ENCODE peak calls at places on chromosomes 2 and 18, in six cellular contexts. H is PC-9, J is HepG2, E is DND-41, C is astrocyte, N is GM23338. Q is an unnamed sample.

GRCh38 chr2:43522177-43522576 is 73.7 kb downstream of the THADA start:
- DNase-seq in C (no peak), E (no peak), N (no peak), J (no peak), H (no peak), Q (no peak)

GRCh38 chr2:10361220-10361588 is 58.5 kb downstream of the HPCAL1 start:
- DNase-seq in H (no peak), N (no peak), E (no peak), J (no peak), C (peak), Q (no peak)

GRCh38 chr2:238560234-238560633 is 133.5 kb downstream of the ASB1 start:
- DNase-seq in H (no peak), E (no peak), J (peak), C (no peak), N (peak), Q (no peak)

GRCh38 chr2:60070851-60071250 is 482.6 kb downstream of the BCL11A start:
- DNase-seq in N (no peak), E (no peak), C (no peak), J (no peak), H (no peak), Q (no peak)

GRCh38 chr2:137823196-137823595 is 141.1 kb upstream of the HNMT start:
- DNase-seq in N (no peak), J (no peak), C (no peak), H (no peak), E (no peak), Q (no peak)

GRCh38 chr2:143209570-143210445 is 80.6 kb downstream of the ARHGAP15 start:
- DNase-seq in E (no peak), C (no peak), N (no peak), J (no peak), H (no peak), Q (no peak)

GRCh38 chr2:205988274-205988673 is 97.7 kb downstream of the INO80D start:
- DNase-seq in J (no peak), E (no peak), C (no peak), H (no peak), N (peak), Q (no peak)

GRCh38 chr2:207869784-207870778 is 100.4 kb upstream of the FZD5 start:
- DNase-seq in C (peak), N (no peak), J (peak), H (peak), E (no peak), Q (peak)

GRCh38 chr2:22737144-22737543 is 647.8 kb upstream of the KLHL29 start:
- DNase-seq in E (no peak), J (no peak), C (no peak), H (no peak), N (peak), Q (no peak)

GRCh38 chr2:239938651-239939486 is 86.3 kb downstream of the NDUFA10 start:
- DNase-seq in H (no peak), C (no peak), E (peak), J (no peak), N (no peak), Q (no peak)

GRCh38 chr2:106798826-106799552 is 87.0 kb downstream of the ST6GAL2 start:
- DNase-seq in J (no peak), N (no peak), E (no peak), C (no peak), H (no peak), Q (no peak)

GRCh38 chr2:180618570-180618969 is 361.8 kb upstream of the UBE2E3 start:
- DNase-seq in N (no peak), H (no peak), C (peak), J (no peak), E (no peak), Q (no peak)

GRCh38 chr18:22168360-22168921 is 948 bp upstream of the GATA6 start:
- DNase-seq in N (peak), C (no peak), E (no peak), J (peak), H (peak), Q (no peak)

GRCh38 chr2:130336877-130337734 is 5.6 kb upstream of the IMP4 start:
- DNase-seq in E (no peak), J (peak), H (peak), N (peak), C (peak), Q (peak)

GRCh38 chr2:174835797-174836255 is 71.6 kb upstream of the CHRNA1 start:
- DNase-seq in N (peak), J (no peak), H (no peak), C (peak), E (no peak), Q (peak)

GRCh38 chr18:49277395-49278036 is 182.9 kb downstream of the DYM start:
- DNase-seq in H (peak), E (no peak), C (peak), J (no peak), N (no peak), Q (peak)

GRCh38 chr2:239109041-239109915 is 261.4 kb downstream of the TWIST2 start:
- DNase-seq in J (no peak), H (peak), C (no peak), E (no peak), N (no peak), Q (peak)

GRCh38 chr18:25446972-25447371 is 95.0 kb upstream of the ZNF521 start:
- DNase-seq in N (no peak), E (no peak), H (no peak), C (no peak), J (no peak), Q (no peak)

GRCh38 chr2:235567842-235568241 is 74.0 kb downstream of the AGAP1 start:
- DNase-seq in J (no peak), C (no peak), H (peak), N (no peak), E (no peak), Q (peak)

GRCh38 chr2:111930875-111931274 is 32.5 kb downstream of the MERTK start:
- DNase-seq in E (no peak), J (no peak), H (peak), C (peak), N (no peak), Q (peak)

GRCh38 chr2:217994776-217995274 is 8.0 kb downstream of the TNS1 start:
- DNase-seq in J (no peak), H (no peak), E (no peak), N (no peak), C (peak), Q (peak)

GRCh38 chr18:63253428-63254372 is 65.9 kb downstream of the BCL2 start:
- DNase-seq in E (no peak), C (peak), H (no peak), N (no peak), J (no peak), Q (peak)

GRCh38 chr18:58013241-58014211 is 30.5 kb upstream of the NEDD4L start:
- DNase-seq in E (no peak), J (peak), H (peak), N (no peak), C (peak), Q (peak)

GRCh38 chr2:101251844-101252407 is 760 bp upstream of the CNOT11 start:
- DNase-seq in J (peak), E (peak), C (no peak), N (peak), H (peak), Q (peak)

GRCh38 chr2:164850235-164850634 is 8.6 kb upstream of the COBLL1 start:
- DNase-seq in E (no peak), C (no peak), H (no peak), J (no peak), N (no peak), Q (no peak)

GRCh38 chr2:62770629-62771028 is 65.1 kb downstream of the EHBP1 start:
- DNase-seq in C (no peak), N (no peak), H (no peak), J (no peak), E (no peak), Q (no peak)

DNA sequence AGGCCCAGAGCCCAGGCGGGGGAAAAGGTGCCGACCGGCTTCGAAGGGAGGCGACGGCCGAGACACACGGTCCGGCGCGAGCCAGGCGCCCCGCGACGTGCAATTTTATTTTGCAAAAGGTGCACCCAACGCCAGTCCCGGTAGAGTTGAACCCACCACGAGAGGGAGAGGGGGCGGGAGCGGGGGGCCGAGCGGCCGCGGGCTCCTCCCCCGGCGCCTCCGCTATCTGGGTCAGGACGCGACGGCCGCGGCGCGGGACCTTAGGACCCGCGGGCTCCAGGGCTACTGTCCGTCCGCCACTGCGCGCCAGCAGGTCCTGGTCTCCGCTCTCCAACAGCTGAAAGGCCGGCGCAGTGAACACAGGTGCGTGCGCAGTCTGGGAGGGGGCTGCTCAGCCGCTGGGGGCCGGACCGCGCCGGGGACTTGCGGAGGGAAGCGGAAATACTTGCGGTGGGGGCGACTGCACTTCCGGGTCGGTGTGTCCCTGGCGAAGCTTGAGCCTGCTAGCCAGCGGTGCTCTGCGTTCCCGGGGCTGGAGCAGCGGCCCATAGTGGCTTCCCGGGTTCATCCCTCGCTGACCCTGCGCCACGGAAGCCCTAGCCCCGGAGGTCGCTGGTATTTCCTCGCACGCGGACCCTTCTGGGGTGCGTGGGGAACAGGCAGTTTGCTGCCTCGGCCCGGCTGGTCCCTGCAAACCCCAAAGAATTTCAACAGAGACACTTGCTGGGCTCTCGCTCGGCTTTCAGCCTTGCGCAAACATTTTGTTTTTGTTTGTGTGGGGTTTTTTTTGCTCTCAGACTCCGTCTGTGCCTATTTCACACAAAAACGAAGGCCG is at the start of gene RMDN2:
- DNase-seq in J (peak), C (peak), H (peak), E (peak), N (peak), Q (peak)
- TF ChIP-seq EZH2 in J (no peak), C (no peak), H (no peak), E (no peak), N (no peak), Q (no peak)

GRCh38 chr2:64767670-64768425 is 114.1 kb upstream of the SERTAD2 start:
- DNase-seq in N (peak), C (peak), E (peak), H (peak), J (peak), Q (peak)
- TF ChIP-seq CTCF in N (peak), C (no peak), E (peak), H (no peak), J (peak), Q (peak)

GRCh38 chr18:31610841-31611240 is 19.2 kb downstream of the TTR start:
- DNase-seq in C (no peak), H (no peak), J (peak), E (no peak), N (peak), Q (no peak)

GRCh38 chr18:31609886-31610646 is 18.4 kb downstream of the TTR start:
- DNase-seq in J (no peak), N (no peak), H (no peak), E (no peak), C (no peak), Q (no peak)

GRCh38 chr18:31611511-31611910 is 19.8 kb downstream of the TTR start:
- DNase-seq in J (no peak), N (no peak), C (no peak), H (no peak), E (no peak), Q (no peak)

GRCh38 chr18:31614044-31614443 is 22.4 kb downstream of the TTR start:
- DNase-seq in E (no peak), C (no peak), J (no peak), H (no peak), N (no peak), Q (no peak)

DNA sequence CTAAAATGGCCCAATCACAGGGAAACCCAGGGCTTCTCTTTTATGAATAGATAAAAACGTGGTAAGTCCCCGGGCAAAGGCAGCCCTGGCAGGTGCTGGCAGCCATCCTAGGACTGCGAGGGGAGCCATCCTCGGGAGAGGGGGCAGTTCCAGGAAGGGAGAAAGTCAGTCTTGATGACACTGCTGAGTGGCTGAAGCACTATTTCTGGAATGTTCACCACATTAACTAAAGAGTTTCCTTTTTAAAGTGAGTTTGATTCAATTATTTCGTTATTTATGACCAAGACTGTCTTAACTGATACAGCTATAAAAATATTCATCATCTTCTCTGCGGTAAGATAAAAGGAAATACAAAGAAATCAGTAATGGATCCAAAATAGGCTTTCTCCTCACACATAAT is 20.4 kb downstream of the TTR start:
- DNase-seq in C (peak), J (no peak), E (no peak), N (no peak), H (no peak), Q (no peak)
- H2AFZ ChIP-seq in C (no peak), J (no peak), E (no peak), N (peak), H (no peak), Q (no peak)

GRCh38 chr18:78982186-78982585 is 2.6 kb downstream of the SALL3 start:
- DNase-seq in H (no peak), C (no peak), J (no peak), E (no peak), N (peak), Q (no peak)
- TF ChIP-seq EZH2 in H (no peak), C (no peak), J (no peak), E (no peak), N (no peak), Q (no peak)

DNA sequence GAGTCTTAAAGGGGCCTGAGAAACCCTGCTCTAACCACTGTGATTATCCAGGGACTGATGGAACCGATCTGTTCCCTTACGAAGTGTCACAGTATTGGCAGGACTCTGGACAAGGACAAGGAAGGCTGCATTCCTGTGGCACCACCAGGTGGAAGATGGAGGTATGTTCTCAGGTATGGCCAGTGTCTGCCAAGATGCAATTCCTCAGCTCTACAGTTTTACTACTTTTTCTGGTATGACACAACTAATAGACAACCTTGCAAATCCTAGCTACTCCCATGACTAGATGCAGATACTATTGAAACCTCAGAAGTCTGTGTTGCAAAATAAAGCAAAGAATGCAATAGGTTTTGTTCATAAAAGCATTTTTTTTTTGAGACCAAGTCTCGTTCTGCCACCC is 14.6 kb downstream of the RAB31 start:
- DNase-seq in C (no peak), E (no peak), J (peak), N (peak), H (peak), Q (peak)
- TF ChIP-seq CTCF in C (no peak), E (peak), J (peak), N (peak), H (peak), Q (peak)